ENCODE peak calls at places on chromosomes 16 and 17, in eight cellular contexts. G, S, Y, T, Z, M, U and O are unnamed samples.

GRCh38 chr16:87548086-87548485 is 54.2 kb upstream of the JPH3 start:
- DNase-seq in G (no peak), S (no peak), Y (no peak), T (no peak), Z (no peak), M (peak; percentile 34), U (no peak), O (no peak)

GRCh38 chr17:4557626-4558310 is 2.6 kb upstream of the MYBBP1A start:
- DNase-seq in G (no peak), S (no peak), Y (no peak), T (no peak), Z (no peak), M (no peak), U (no peak), O (no peak)

GRCh38 chr17:8960325-8961144 is 5.0 kb downstream of the PIK3R5 start:
- DNase-seq in G (no peak), S (no peak), Y (no peak), T (no peak), Z (no peak), M (no peak), U (no peak), O (no peak)

GRCh38 chr16:29809031-29809747 is 2.8 kb upstream of the PRRT2 start:
- DNase-seq in G (no peak), S (no peak), Y (no peak), T (no peak), Z (no peak), M (no peak), U (no peak), O (peak; percentile 56)

GRCh38 chr17:32822996-32823395 is 53.9 kb downstream of the MYO1D start:
- DNase-seq in G (no peak), S (no peak), Y (no peak), T (no peak), Z (no peak), M (peak; percentile 31), U (no peak), O (no peak)

GRCh38 chr17:17446666-17447155 is 30.1 kb upstream of the MED9 start:
- DNase-seq in G (no peak), S (no peak), Y (no peak), T (peak; percentile 50), Z (no peak), M (no peak), U (no peak), O (no peak)

GRCh38 chr16:57371494-57372371 is 557 bp upstream of the CX3CL1 start:
- DNase-seq in G (no peak), S (no peak), Y (no peak), T (no peak), Z (no peak), M (no peak), U (peak; percentile 30), O (no peak)

GRCh38 chr17:33888455-33888854 is 366.6 kb upstream of the CCL2 start:
- DNase-seq in G (no peak), S (no peak), Y (no peak), T (no peak), Z (no peak), M (no peak), U (no peak), O (no peak)

GRCh38 chr16:87855852-87856715 is 13.2 kb downstream of the SLC7A5 start:
- DNase-seq in G (peak; percentile 56), S (peak; percentile 56), Y (no peak), T (peak; percentile 81), Z (no peak), M (no peak), U (peak; percentile 82), O (peak; percentile 72)

GRCh38 chr16:66899945-66900688 is 18.6 kb downstream of the CDH16 start:
- DNase-seq in G (peak; percentile 78), S (peak; percentile 81), Y (no peak), T (peak; percentile 75), Z (peak; percentile 91), M (peak; percentile 74), U (peak; percentile 76), O (no peak)

GRCh38 chr16:66188786-66189725 is 177.4 kb upstream of the CDH5 start:
- DNase-seq in G (peak; percentile 27), S (no peak), Y (no peak), T (no peak), Z (no peak), M (no peak), U (no peak), O (no peak)

GRCh38 chr17:39867891-39868553 is at the start of gene ZPBP2:
- DNase-seq in G (no peak), S (no peak), Y (no peak), T (no peak), Z (no peak), M (no peak), U (no peak), O (no peak)

GRCh38 chr16:48212033-48212432 is 32.1 kb upstream of the LONP2 start:
- DNase-seq in G (no peak), S (no peak), Y (no peak), T (no peak), Z (no peak), M (no peak), U (no peak), O (no peak)

GRCh38 chr17:55727275-55727674 is 4.6 kb upstream of the TMEM100 start:
- DNase-seq in G (no peak), S (no peak), Y (no peak), T (no peak), Z (no peak), M (no peak), U (no peak), O (no peak)

GRCh38 chr16:13864689-13865088 is 55.3 kb upstream of the ERCC4 start:
- DNase-seq in G (no peak), S (no peak), Y (no peak), T (no peak), Z (no peak), M (no peak), U (no peak), O (no peak)

GRCh38 chr16:58509256-58510096 is 5.8 kb upstream of the SETD6 start:
- DNase-seq in G (no peak), S (no peak), Y (no peak), T (no peak), Z (peak; percentile 7), M (no peak), U (peak; percentile 41), O (no peak)
- H3K4me3 ChIP-seq in G (no peak overlapping the region), S (no peak overlapping the region), Y (no peak overlapping the region), T (no peak overlapping the region), Z (no peak overlapping the region), M (no peak overlapping the region), U (no peak overlapping the region), O (no peak overlapping the region)

DNA sequence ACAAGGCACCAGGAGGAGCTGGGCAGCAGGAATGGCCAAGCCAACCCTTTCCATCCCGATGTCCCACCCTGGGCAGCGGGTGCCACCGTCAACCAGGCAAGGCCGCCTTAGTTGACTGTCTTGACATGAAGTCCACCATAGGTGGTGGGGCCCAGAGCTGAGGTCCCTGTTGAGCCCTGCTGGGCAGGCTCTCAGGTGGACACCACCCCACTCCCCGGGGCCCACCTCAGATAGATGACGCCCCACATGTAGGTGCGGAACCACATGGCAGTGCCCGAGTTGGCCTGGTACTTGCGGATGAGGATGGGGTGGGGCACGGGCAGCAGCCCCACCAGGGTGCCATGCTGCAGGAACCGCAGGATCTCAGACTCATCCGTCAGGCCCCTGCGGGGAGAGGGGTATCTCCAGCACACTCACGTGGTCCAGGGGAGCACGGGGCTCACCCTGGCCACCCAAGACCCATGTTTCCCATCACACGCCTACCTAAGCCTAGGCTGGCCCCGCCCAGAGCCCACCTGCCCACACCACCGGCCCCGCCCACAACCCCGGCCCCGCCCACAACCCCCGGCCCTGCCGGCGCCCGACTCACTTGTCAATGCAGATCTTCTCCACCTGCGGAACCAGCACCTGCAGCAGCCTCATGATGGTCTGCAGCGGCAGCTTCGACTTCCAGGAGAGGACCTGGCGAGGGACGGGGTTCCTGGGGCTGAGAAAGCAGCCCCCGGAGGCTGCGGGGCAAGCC is 16.2 kb downstream of the OTOP3 start:
- DNase-seq in G (no peak), S (no peak), Y (no peak), T (no peak), Z (no peak), M (no peak), U (no peak), O (no peak)
- H3K36me3 ChIP-seq in G (peaks cover 7% of the 10 kb centered on the region), S (no peaks in the 10 kb centered on the region), Y (no peaks in the 10 kb centered on the region), T (peaks cover 4% of the 10 kb centered on the region), Z (peaks cover 6% of the 10 kb centered on the region), M (no peaks in the 10 kb centered on the region), U (peaks cover 4% of the 10 kb centered on the region), O (no peaks in the 10 kb centered on the region)

GRCh38 chr17:82832881-82833475 is 6.8 kb downstream of the ZNF750 start:
- DNase-seq in G (no peak), S (no peak), Y (no peak), T (no peak), Z (no peak), M (no peak), U (no peak), O (peak; percentile 48)
- H3K27ac ChIP-seq in G (peak overlapping the region; percentile 76), S (peak overlapping the region; percentile 50), Y (no peak overlapping the region), T (no peak overlapping the region), Z (no peak overlapping the region), M (no peak overlapping the region), U (no peak overlapping the region), O (no peak overlapping the region)

GRCh38 chr17:81223758-81224122 is 975 bp upstream of the CEP131 start:
- DNase-seq in G (no peak), S (no peak), Y (no peak), T (no peak), Z (no peak), M (no peak), U (no peak), O (no peak)
- H3K4me3 ChIP-seq in G (peak overlapping the region; percentile 77), S (peak overlapping the region; percentile 87), Y (no peak overlapping the region), T (peak overlapping the region; percentile 52), Z (no peak overlapping the region), M (no peak overlapping the region), U (peak overlapping the region; percentile 79), O (no peak overlapping the region)

GRCh38 chr16:69119536-69119935 is 12.9 kb downstream of the CHTF8 start:
- DNase-seq in G (no peak), S (no peak), Y (no peak), T (no peak), Z (no peak), M (no peak), U (no peak), O (no peak)

GRCh38 chr16:69118994-69119393 is 13.4 kb downstream of the CHTF8 start:
- DNase-seq in G (no peak), S (no peak), Y (no peak), T (no peak), Z (peak; percentile 75), M (no peak), U (no peak), O (no peak)

GRCh38 chr16:69120096-69120664 is 12.2 kb downstream of the CHTF8 start:
- DNase-seq in G (no peak), S (no peak), Y (no peak), T (no peak), Z (no peak), M (no peak), U (no peak), O (no peak)

GRCh38 chr16:69116911-69117310 is 11.5 kb downstream of the HAS3 start:
- DNase-seq in G (no peak), S (no peak), Y (no peak), T (no peak), Z (no peak), M (peak; percentile 73), U (no peak), O (peak; percentile 18)

DNA sequence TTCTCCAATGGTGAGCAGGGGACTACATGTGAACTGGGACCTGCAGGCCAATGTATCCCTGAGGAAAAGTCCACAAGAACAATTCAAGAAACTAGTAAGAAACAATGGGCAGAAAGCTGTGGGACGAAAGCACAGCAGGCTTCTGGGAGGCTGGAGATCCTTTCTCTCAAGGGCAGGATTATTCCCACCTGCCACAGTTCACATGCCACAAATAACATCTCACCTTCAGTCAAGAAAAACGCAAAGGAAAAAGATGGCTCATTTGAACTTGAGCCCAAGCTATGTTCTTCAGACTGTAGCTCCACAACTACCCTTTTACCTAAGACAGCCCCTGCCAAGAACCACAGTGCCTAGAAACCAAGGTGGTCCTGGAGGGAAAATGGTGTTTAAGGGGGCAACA is 13.0 kb downstream of the HAS3 start:
- DNase-seq in G (no peak), S (no peak), Y (no peak), T (no peak), Z (no peak), M (no peak), U (no peak), O (no peak)
- H3K36me3 ChIP-seq in G (peaks cover 64% of the 10 kb centered on the region), S (peaks cover 85% of the 10 kb centered on the region), Y (peaks cover 58% of the 10 kb centered on the region), T (peaks cover 3% of the 10 kb centered on the region), Z (no peaks in the 10 kb centered on the region), M (peaks cover 26% of the 10 kb centered on the region), U (peaks cover 78% of the 10 kb centered on the region), O (peaks cover 85% of the 10 kb centered on the region)